ENCODE peak calls at places on chromosomes 7 and 10, in seven cellular contexts. S is IMR-90; N is NCI-H1105 treated with DMSO at 0.1 percent for 48 hours; H is hippocampal formation; Y is CD4-positive, alpha-beta T cell; P is stimulated activated CD4-positive, alpha-beta T cell treated with anti-CD3 and anti-CD28 coated beads, Interleukin-1b, Interleukin-23, amount 100 ng/mL, for 1 hour; I is fibroblast of the aortic adventitia. T is an unnamed sample.

GRCh38 chr10:22133640-22134624 is 83.9 kb downstream of the EBLN1 start:
- DNase-seq in S (no peak), N (no peak), H (no peak), Y (no peak), P (no peak), I (no peak), T (no peak)

GRCh38 chr10:72123616-72124015 is 35.3 kb upstream of the SPOCK2 start:
- DNase-seq in S (no peak), N (no peak), H (no peak), Y (no peak), P (no peak), I (no peak), T (no peak)

GRCh38 chr7:147161405-147161804 is 1044.8 kb downstream of the CNTNAP2 start:
- DNase-seq in S (no peak), N (no peak), H (no peak), Y (no peak), P (no peak), I (no peak), T (no peak)

GRCh38 chr10:60816624-60817023 is 38.3 kb downstream of the CDK1 start:
- DNase-seq in S (peak), N (peak), H (peak), Y (no peak), P (no peak), I (peak), T (peak)

GRCh38 chr7:149293946-149294640 is 32.1 kb downstream of the ZNF783 start:
- DNase-seq in S (no peak), N (no peak), H (no peak), Y (no peak), P (no peak), I (no peak), T (no peak)

GRCh38 chr10:69397972-69398371 is 18.7 kb downstream of the TACR2 start:
- DNase-seq in S (peak), N (no peak), H (no peak), Y (no peak), P (no peak), I (peak), T (no peak)

GRCh38 chr10:79273603-79274002 is 73.7 kb upstream of the PPIF start:
- DNase-seq in S (no peak), N (no peak), H (no peak), Y (no peak), P (no peak), I (peak), T (no peak)

GRCh38 chr7:155913719-155914118 is 101.5 kb upstream of the SHH start:
- DNase-seq in S (no peak), N (no peak), H (no peak), Y (no peak), P (no peak), I (no peak), T (no peak)

GRCh38 chr10:95741807-95742528 is 14.0 kb upstream of the ENTPD1 start:
- DNase-seq in S (peak), N (peak), H (no peak), Y (no peak), P (no peak), I (peak), T (no peak)

GRCh38 chr7:128145191-128145590 is 95.9 kb upstream of the LEP start:
- DNase-seq in S (no peak), N (no peak), H (no peak), Y (no peak), P (no peak), I (no peak), T (no peak)

GRCh38 chr10:43206391-43207235 is 60.3 kb downstream of the RASGEF1A start:
- DNase-seq in S (no peak), N (no peak), H (no peak), Y (no peak), P (no peak), I (no peak), T (no peak)

GRCh38 chr10:94403823-94404228 is 1.5 kb downstream of the TBC1D12 start:
- DNase-seq in S (no peak), N (no peak), H (no peak), Y (no peak), P (no peak), I (peak), T (peak)

GRCh38 chr7:491292-491957 is 28.2 kb downstream of the PDGFA start:
- DNase-seq in S (no peak), N (no peak), H (no peak), Y (no peak), P (no peak), I (no peak), T (no peak)

T was measured in HS-27A.